ENCODE peak calls at places on chromosomes 7 and 10, in six cellular contexts. D is left cardiac atrium, A is neuronal stem cell, Z is heart right ventricle, G is body of pancreas, T is activated T-cell treated with anti-CD3 and anti-CD28 coated beads for 1 hour. H is an unnamed sample.

GRCh38 chr10:6579904-6580278 is at the start of gene PRKCQ:
- DNase-seq in T (no peak), G (peak), D (no peak), Z (no peak), A (no peak), H (peak)

GRCh38 chr10:110409926-110410325 is 87.8 kb upstream of the DUSP5 start:
- DNase-seq in D (no peak), A (no peak), T (no peak), G (no peak), Z (no peak), H (no peak)

GRCh38 chr7:153320728-153321127 is 561.2 kb downstream of the ACTR3B start:
- DNase-seq in T (no peak), G (no peak), D (no peak), Z (no peak), A (no peak), H (no peak)

GRCh38 chr7:150322114-150322832 is 882 bp upstream of the LRRC61 start:
- DNase-seq in T (no peak), G (no peak), A (no peak), D (no peak), Z (no peak), H (no peak)

GRCh38 chr7:34735526-34735925 is 77.5 kb downstream of the NPSR1 start:
- DNase-seq in Z (no peak), A (no peak), G (no peak), T (no peak), D (no peak), H (no peak)

GRCh38 chr7:37916673-37917660 is at the start of gene SFRP4:
- DNase-seq in T (no peak), A (peak), D (peak), G (peak), Z (peak), H (peak)

GRCh38 chr10:95214369-95214768 is 20.3 kb downstream of the ACSM6 start:
- DNase-seq in A (no peak), D (no peak), G (no peak), T (no peak), Z (no peak), H (no peak)

GRCh38 chr10:125633517-125633999 is 49.4 kb downstream of the TEX36 start:
- DNase-seq in G (no peak), Z (no peak), A (no peak), T (no peak), D (no peak), H (peak)

GRCh38 chr10:48910557-48910956 is 29.1 kb downstream of the LRRC18 start:
- DNase-seq in G (no peak), D (no peak), A (no peak), T (no peak), Z (no peak), H (no peak)

GRCh38 chr7:155669717-155670505 is 25.4 kb downstream of the RBM33 start:
- DNase-seq in Z (no peak), G (no peak), A (no peak), D (peak), T (no peak), H (no peak)

GRCh38 chr10:14703631-14704001 is 71.1 kb downstream of the FAM107B start:
- DNase-seq in A (no peak), D (no peak), G (no peak), Z (no peak), T (no peak), H (no peak)

GRCh38 chr7:108073305-108074070 is 56.7 kb downstream of the LAMB4 start:
- DNase-seq in Z (no peak), A (no peak), T (no peak), G (no peak), D (no peak), H (no peak)

GRCh38 chr10:48491422-48492139 is 113.3 kb downstream of the ARHGAP22 start:
- DNase-seq in A (no peak), D (no peak), T (no peak), Z (no peak), G (no peak), H (no peak)

GRCh38 chr7:36005876-36006275 is 147.2 kb upstream of the EEPD1 start:
- DNase-seq in T (no peak), A (no peak), Z (no peak), D (no peak), G (no peak), H (no peak)

GRCh38 chr7:126635545-126635944 is 617.2 kb downstream of the GRM8 start:
- DNase-seq in A (no peak), T (no peak), D (no peak), G (no peak), Z (no peak), H (no peak)

GRCh38 chr10:21944727-21945386 is 58.7 kb downstream of the DNAJC1 start:
- DNase-seq in T (no peak), A (no peak), Z (no peak), D (no peak), G (no peak), H (no peak)

GRCh38 chr10:18875480-18875879 is 173.1 kb upstream of the MALRD1 start:
- DNase-seq in G (no peak), Z (no peak), T (no peak), D (no peak), A (no peak), H (no peak)

GRCh38 chr7:66522518-66522917 is 106.2 kb upstream of the KCTD7 start:
- DNase-seq in A (no peak), G (no peak), D (no peak), T (no peak), Z (no peak), H (no peak)

GRCh38 chr7:15557686-15558085 is 4.1 kb downstream of the AGMO start:
- DNase-seq in T (no peak), A (no peak), D (no peak), G (no peak), Z (no peak), H (no peak)

GRCh38 chr7:2151801-2152612 is 80.7 kb downstream of the MAD1L1 start:
- DNase-seq in D (no peak), A (no peak), T (no peak), G (no peak), Z (no peak), H (no peak)